ENCODE peak calls at places on chromosomes 5 and 9, in ten cellular contexts. L is cardiac fibroblast, R is mucosa of descending colon, M is RWPE1, G is AG04450, Z is HCT116, U is GM12865, N is GM12878, B is nephron progenitor cell, S is ovary. T is an unnamed sample.

GRCh38 chr9:136975624-136976023 is 1.7 kb upstream of the PTGDS start:
- DNase-seq in L (no peak), R (no peak), M (no peak), G (no peak), Z (no peak), U (peak), N (no peak), B (peak), S (no peak), T (peak)

GRCh38 chr9:111056554-111056953 is 18.3 kb upstream of the LPAR1 start:
- DNase-seq in L (peak), R (no peak), M (no peak), G (no peak), Z (no peak), U (no peak), N (no peak), B (no peak), S (no peak), T (no peak)

GRCh38 chr9:76433851-76434250 is 25.1 kb upstream of the GCNT1 start:
- DNase-seq in L (peak), R (no peak), M (no peak), G (no peak), Z (no peak), U (no peak), N (no peak), B (no peak), S (no peak), T (no peak)

GRCh38 chr9:18348086-18348485 is 125.9 kb upstream of the ADAMTSL1 start:
- DNase-seq in L (no peak), R (no peak), M (no peak), G (no peak), Z (no peak), U (no peak), N (no peak), B (no peak), S (no peak), T (no peak)

GRCh38 chr5:129499208-129499852 is 39.2 kb downstream of the ADAMTS19 start:
- DNase-seq in L (no peak), R (no peak), M (no peak), G (no peak), Z (no peak), U (no peak), N (no peak), B (no peak), S (no peak), T (no peak)

GRCh38 chr5:96812851-96813250 is 5.1 kb upstream of the ERAP1 start:
- DNase-seq in L (no peak), R (no peak), M (no peak), G (no peak), Z (no peak), U (no peak), N (no peak), B (no peak), S (no peak), T (no peak)

GRCh38 chr9:98491778-98492177 is 217.0 kb downstream of the GABBR2 start:
- DNase-seq in L (peak), R (no peak), M (no peak), G (peak), Z (no peak), U (no peak), N (no peak), B (no peak), S (no peak), T (no peak)

GRCh38 chr5:82104872-82105271 is 133.0 kb downstream of the ATG10 start:
- DNase-seq in L (no peak), R (no peak), M (no peak), G (no peak), Z (no peak), U (no peak), N (no peak), B (no peak), S (no peak), T (no peak)

GRCh38 chr5:69295088-69295754 is 37.4 kb downstream of the CCDC125 start:
- DNase-seq in L (peak), R (no peak), M (no peak), G (peak), Z (no peak), U (no peak), N (no peak), B (no peak), S (no peak), T (no peak)

GRCh38 chr5:42948961-42949347 is 91.2 kb downstream of the ANXA2R start:
- DNase-seq in L (no peak), R (no peak), M (no peak), G (no peak), Z (no peak), U (no peak), N (no peak), B (no peak), S (no peak), T (no peak)

GRCh38 chr5:122726990-122727616 is 47.8 kb upstream of the SNX2 start:
- DNase-seq in L (peak), R (no peak), M (peak), G (no peak), Z (peak), U (peak), N (peak), B (no peak), S (no peak), T (no peak)

GRCh38 chr5:122730037-122730436 is 44.8 kb upstream of the SNX2 start:
- DNase-seq in L (no peak), R (no peak), M (no peak), G (no peak), Z (no peak), U (no peak), N (no peak), B (no peak), S (no peak), T (no peak)
- TF ChIP-seq CTCF in L (no peak), R (no peak), M (no peak), G (no peak), Z (no peak), U (no peak), N (no peak), B (no peak), S (no peak), T (no peak)

DNA sequence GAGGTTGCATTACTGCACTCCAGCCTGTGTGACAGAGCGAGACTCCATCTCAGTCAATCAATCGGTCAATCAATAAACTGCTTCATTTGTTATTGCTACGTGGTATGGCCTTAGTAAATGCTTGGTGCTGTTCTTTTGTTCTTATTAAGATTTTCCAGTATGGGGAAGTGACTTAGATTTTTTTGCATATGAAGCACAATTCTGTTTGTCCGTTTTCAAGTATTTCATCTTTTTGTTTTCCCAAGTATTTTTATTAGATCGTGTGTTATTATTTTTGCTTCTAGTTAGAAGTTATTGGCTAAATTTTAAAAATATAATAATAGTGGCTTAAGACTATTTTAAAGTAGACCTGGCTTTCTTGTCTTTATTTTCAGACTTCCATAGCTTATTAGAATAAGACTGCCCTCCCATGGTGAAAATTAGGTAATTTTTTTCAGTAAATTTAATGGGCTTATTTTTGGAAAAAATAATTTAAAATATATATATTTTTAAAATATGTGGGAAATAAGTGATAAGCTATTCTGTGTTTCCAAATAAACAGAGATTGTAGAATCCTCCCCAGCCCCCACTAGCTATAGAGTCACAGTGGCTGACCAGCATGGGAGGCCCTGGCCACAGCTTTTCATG is 14.7 kb upstream of the OMD start:
- DNase-seq in L (peak), R (no peak), M (peak), G (no peak), Z (peak), U (no peak), N (no peak), B (no peak), S (no peak), T (no peak)
- TF ChIP-seq CTCF in L (peak), R (no peak), M (peak), G (peak), Z (no peak), U (no peak), N (no peak), B (no peak), S (no peak), T (peak)

GRCh38 chr9:91978739-91979414 is 28.8 kb upstream of the ROR2 start:
- DNase-seq in L (peak), R (peak), M (peak), G (peak), Z (peak), U (peak), N (no peak), B (peak), S (no peak), T (peak)
- TF ChIP-seq CTCF in L (peak), R (no peak), M (no peak), G (peak), Z (peak), U (peak), N (peak), B (peak), S (no peak), T (no peak)

GRCh38 chr5:149406203-149406978 is 27.3 kb upstream of the IL17B start:
- DNase-seq in L (peak), R (peak), M (no peak), G (peak), Z (no peak), U (no peak), N (no peak), B (no peak), S (peak), T (no peak)
- TF ChIP-seq CTCF in L (peak), R (no peak), M (no peak), G (peak), Z (no peak), U (no peak), N (no peak), B (no peak), S (no peak), T (no peak)

DNA sequence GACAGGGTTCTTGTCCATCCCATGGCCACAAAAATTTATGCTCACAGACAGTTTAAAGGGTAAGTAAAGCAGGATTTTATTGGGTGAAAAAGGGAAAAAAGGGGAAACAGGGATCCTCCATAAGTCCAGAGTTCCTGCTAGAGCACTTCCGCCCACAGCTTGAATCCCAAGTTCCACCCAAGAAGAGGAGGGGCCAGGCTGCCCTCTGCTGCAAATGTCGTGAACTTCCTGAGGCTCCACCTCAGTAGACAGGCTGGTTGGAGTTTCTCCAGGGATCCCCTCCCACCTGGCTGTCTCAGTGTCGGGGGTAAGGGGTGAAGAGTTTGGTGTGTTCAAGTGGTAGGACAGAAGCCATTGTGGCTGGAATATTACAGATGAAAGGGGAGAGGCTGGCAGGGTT is 275.0 kb upstream of the SGCD start:
- DNase-seq in L (no peak), R (peak), M (no peak), G (no peak), Z (no peak), U (no peak), N (no peak), B (peak), S (no peak), T (no peak)
- TF ChIP-seq CTCF in L (no peak), R (no peak), M (no peak), G (no peak), Z (no peak), U (no peak), N (no peak), B (no peak), S (no peak), T (no peak)

GRCh38 chr5:13987843-13988464 is 43.5 kb upstream of the DNAH5 start:
- DNase-seq in L (peak), R (peak), M (peak), G (peak), Z (peak), U (peak), N (no peak), B (peak), S (no peak), T (peak)
- TF ChIP-seq CTCF in L (peak), R (peak), M (peak), G (peak), Z (peak), U (peak), N (peak), B (peak), S (peak), T (peak)

GRCh38 chr5:76544268-76544926 is 78.8 kb downstream of the F2RL2 start:
- DNase-seq in L (peak), R (peak), M (peak), G (no peak), Z (peak), U (peak), N (peak), B (peak), S (no peak), T (peak)
- TF ChIP-seq CTCF in L (peak), R (peak), M (peak), G (peak), Z (peak), U (peak), N (peak), B (peak), S (no peak), T (peak)

GRCh38 chr9:93826209-93826608 is 128.9 kb downstream of the BARX1 start:
- DNase-seq in L (no peak), R (peak), M (no peak), G (no peak), Z (no peak), U (peak), N (no peak), B (no peak), S (peak), T (peak)
- TF ChIP-seq CTCF in L (peak), R (no peak), M (peak), G (no peak), Z (peak), U (peak), N (peak), B (no peak), S (no peak), T (peak)

T was measured in endothelial cell.